ENCODE peak calls at places on chromosome 15, in six cellular contexts. J is GM04503; W is activated CD8-positive, alpha-beta memory T cell treated with anti-CD3 and anti-CD28 coated beads for 24 hours; T is ascending aorta; G is fibroblast of lung; B is effector CD4-positive, alpha-beta T cell. M is an unnamed sample.

GRCh38 chr15:25554640-25555039 is 115.8 kb upstream of the UBE3A start:
- DNase-seq in G (no peak), B (no peak), T (no peak), J (no peak), W (no peak), M (no peak)

GRCh38 chr15:96462768-96463167 is 132.3 kb downstream of the NR2F2 start:
- DNase-seq in G (peak), T (no peak), W (no peak), J (no peak), B (no peak), M (no peak)

GRCh38 chr15:66570327-66570726 is 4.5 kb upstream of the LCTL start:
- DNase-seq in T (peak), J (no peak), W (no peak), G (no peak), B (no peak), M (no peak)

GRCh38 chr15:76336254-76337046 is at the start of gene ISL2:
- DNase-seq in G (peak), W (peak), B (no peak), J (peak), T (no peak), M (peak)

GRCh38 chr15:41860049-41860828 is 21.6 kb downstream of the PLA2G4B start:
- DNase-seq in W (no peak), B (no peak), G (no peak), J (no peak), T (no peak), M (no peak)

GRCh38 chr15:87871130-87871737 is 385.3 kb downstream of the NTRK3 start:
- DNase-seq in J (peak), T (no peak), G (peak), B (no peak), W (no peak), M (no peak)

GRCh38 chr15:100002787-100003536 is 269.7 kb upstream of the LYSMD4 start:
- DNase-seq in B (no peak), J (no peak), G (no peak), T (no peak), W (no peak), M (no peak)

GRCh38 chr15:67040277-67040676 is 25.1 kb upstream of the SMAD3 start:
- DNase-seq in W (no peak), T (no peak), G (no peak), J (no peak), B (no peak), M (no peak)

GRCh38 chr15:48324949-48325348 is 6.3 kb upstream of the DUT start:
- DNase-seq in G (no peak), B (no peak), T (no peak), W (no peak), J (no peak), M (no peak)

GRCh38 chr15:43859546-43859945 is 32.7 kb downstream of the WDR76 start:
- DNase-seq in G (no peak), J (no peak), W (no peak), T (no peak), B (no peak), M (no peak)

GRCh38 chr15:41775651-41776050 is 1.4 kb downstream of the MAPKBP1 start:
- DNase-seq in B (no peak), G (no peak), J (no peak), T (no peak), W (no peak), M (no peak)

GRCh38 chr15:48426047-48426446 is 94.8 kb downstream of the DUT start:
- DNase-seq in B (no peak), G (no peak), J (no peak), W (no peak), T (no peak), M (no peak)

GRCh38 chr15:49606594-49606993 is 14.0 kb downstream of the FAM227B start:
- DNase-seq in W (no peak), T (no peak), B (no peak), G (peak), J (no peak), M (no peak)

GRCh38 chr15:66885281-66885915 is 180.0 kb upstream of the SMAD3 start:
- DNase-seq in W (peak), G (no peak), T (peak), B (no peak), J (no peak), M (peak)